ENCODE peak calls at places on chromosomes 6 and 20, in nine cellular contexts. Y is esophagus muscularis mucosa; K is AG08396; S is amniotic stem cell; N is T-helper 1 cell; J is DMS53; I is NCI-H1694 treated with DMSO at 0.1 percent for 48 hours; D is CD4-positive, alpha-beta T cell; H is activated CD4-positive, alpha-beta T cell treated with anti-CD3 and anti-CD28 coated beads, Interleukin-2, amount 50 U/mL, for 1 hour. T is an unnamed sample.

GRCh38 chr6:46917002-46917401 is 4.7 kb downstream of the ADGRF5 start:
- DNase-seq in J (peak; percentile 16), K (no peak), Y (no peak), H (no peak), N (no peak), D (no peak), S (no peak), I (peak; percentile 91), T (no peak)

GRCh38 chr6:53735896-53736295 is 58.9 kb upstream of the LRRC1 start:
- DNase-seq in H (no peak), I (no peak), J (no peak), N (no peak), K (no peak), Y (peak; percentile 88), S (no peak), D (no peak), T (no peak)

GRCh38 chr6:44615621-44616020 is 228.1 kb downstream of the CDC5L start:
- DNase-seq in N (no peak), Y (no peak), I (no peak), J (no peak), H (no peak), K (no peak), S (no peak), D (no peak), T (no peak)

GRCh38 chr6:129141499-129141898 is 258.6 kb downstream of the LAMA2 start:
- DNase-seq in I (no peak), D (no peak), J (no peak), H (no peak), K (no peak), Y (no peak), S (no peak), N (no peak), T (no peak)

GRCh38 chr6:34324738-34325444 is 67.6 kb downstream of the NUDT3 start:
- DNase-seq in H (no peak), I (no peak), J (no peak), D (no peak), N (no peak), K (peak; percentile 50), S (peak; percentile 13), Y (peak; percentile 86), T (no peak)

GRCh38 chr6:111477481-111477938 is 5.5 kb downstream of the REV3L start:
- DNase-seq in J (peak; percentile 32), Y (no peak), S (no peak), D (no peak), N (no peak), K (no peak), I (no peak), H (no peak), T (no peak)

GRCh38 chr6:138487122-138487604 is 12.1 kb downstream of the NHSL1 start:
- DNase-seq in J (no peak), H (no peak), K (no peak), Y (no peak), S (no peak), I (no peak), N (no peak), D (no peak), T (no peak)

GRCh38 chr6:85747654-85748053 is 105.0 kb upstream of the SYNCRIP start:
- DNase-seq in H (no peak), J (no peak), D (no peak), N (no peak), Y (no peak), S (peak; percentile 27), K (peak; percentile 10), I (no peak), T (no peak)

GRCh38 chr6:165571068-165571682 is 91.9 kb downstream of the PDE10A start:
- DNase-seq in J (no peak), N (no peak), H (no peak), S (no peak), Y (no peak), D (no peak), K (no peak), I (no peak), T (no peak)

GRCh38 chr20:54875307-54875706 is 399.9 kb downstream of the DOK5 start:
- DNase-seq in Y (no peak), H (no peak), S (no peak), I (no peak), K (no peak), J (no peak), D (no peak), N (no peak), T (no peak)

GRCh38 chr6:11722224-11722623 is 56.4 kb downstream of the ADTRP start:
- DNase-seq in I (no peak), D (no peak), N (no peak), Y (no peak), K (no peak), J (no peak), H (no peak), S (no peak), T (no peak)

GRCh38 chr20:44039147-44039546 is 124.5 kb downstream of the TOX2 start:
- DNase-seq in J (no peak), I (no peak), K (no peak), Y (peak; percentile 21), D (no peak), N (no peak), S (no peak), H (no peak), T (no peak)

GRCh38 chr6:146286976-146287375 is 256.7 kb upstream of the RAB32 start:
- DNase-seq in J (no peak), K (no peak), D (no peak), S (no peak), I (no peak), H (no peak), Y (no peak), N (no peak), T (no peak)

GRCh38 chr20:45469336-45470261 is at the start of gene WFDC2:
- DNase-seq in N (no peak), Y (no peak), J (peak; percentile 90), H (no peak), S (no peak), D (no peak), K (no peak), I (no peak), T (no peak)

GRCh38 chr20:60977896-60978295 is 274.2 kb upstream of the CDH4 start:
- DNase-seq in I (no peak), H (no peak), Y (no peak), K (no peak), N (no peak), J (no peak), S (no peak), D (no peak), T (no peak)